ENCODE peak calls at places on chromosomes 4 and X, in six cellular contexts. X, N, V, B, F and L are unnamed samples. For H3K9me3, the result is how much of the 10 kb centered on the place peaks cover.

GRCh38 chr4:37051111-37051510 is 193.4 kb upstream of the NWD2 start:
- DNase-seq in X (no peak), N (no peak), V (no peak), B (no peak), F (no peak), L (no peak)

GRCh38 chr4:130249002-130249401 is 1153.0 kb downstream of the C4orf33 start:
- DNase-seq in X (no peak), N (no peak), V (no peak), B (no peak), F (no peak), L (no peak)

GRCh38 chrX:148310402-148311200 is 189.8 kb upstream of the AFF2 start:
- DNase-seq in X (no peak), N (no peak), V (no peak), B (no peak), F (peak), L (peak)

GRCh38 chr4:59179372-59179771 is 2020.8 kb upstream of the ADGRL3 start:
- DNase-seq in X (no peak), N (no peak), V (peak), B (no peak), F (no peak), L (no peak)

GRCh38 chrX:9604111-9604907 is 139.5 kb downstream of the TBL1X start:
- DNase-seq in X (peak), N (peak), V (no peak), B (peak), F (no peak), L (no peak)

GRCh38 chrX:51456814-51457213 is 39.6 kb downstream of the NUDT11 start:
- DNase-seq in X (no peak), N (no peak), V (no peak), B (no peak), F (no peak), L (no peak)

GRCh38 chrX:151984891-151985290 is 10.4 kb upstream of the GABRE start:
- DNase-seq in X (no peak), N (no peak), V (no peak), B (no peak), F (no peak), L (no peak)

GRCh38 chr4:5276475-5277045 is 225.3 kb downstream of the STK32B start:
- DNase-seq in X (no peak), N (no peak), V (no peak), B (no peak), F (no peak), L (no peak)

GRCh38 chrX:76987381-76987780 is 459.8 kb upstream of the FGF16 start:
- DNase-seq in X (no peak), N (no peak), V (no peak), B (no peak), F (no peak), L (no peak)

GRCh38 chr4:155960522-155960921 is 6.9 kb upstream of the CTSO start:
- DNase-seq in X (no peak), N (no peak), V (no peak), B (no peak), F (no peak), L (no peak)

GRCh38 chr4:93359609-93360008 is 468.9 kb upstream of the ATOH1 start:
- DNase-seq in X (no peak), N (no peak), V (no peak), B (no peak), F (no peak), L (no peak)

GRCh38 chrX:48540015-48540350 is 469 bp downstream of the TBC1D25 start:
- DNase-seq in X (peak), N (no peak), V (no peak), B (peak), F (peak), L (peak)

GRCh38 chrX:150548684-150549083 is 19.7 kb upstream of the MTM1 start:
- DNase-seq in X (no peak), N (no peak), V (no peak), B (no peak), F (no peak), L (no peak)

GRCh38 chr4:71380721-71381120 is 41.9 kb downstream of the SLC4A4 start:
- DNase-seq in X (no peak), N (no peak), V (no peak), B (no peak), F (no peak), L (no peak)

GRCh38 chrX:151703487-151703886 is 8.2 kb downstream of the PRRG3 start:
- DNase-seq in X (peak), N (peak), V (no peak), B (peak), F (no peak), L (no peak)

GRCh38 chrX:150062292-150063137 is 124.2 kb upstream of the EOLA2 start:
- DNase-seq in X (peak), N (peak), V (no peak), B (peak), F (no peak), L (no peak)

GRCh38 chr4:157223446-157223845 is 2.9 kb downstream of the GRIA2 start:
- DNase-seq in X (no peak), N (no peak), V (no peak), B (no peak), F (no peak), L (no peak)

GRCh38 chr4:76764251-76764650 is 133.7 kb downstream of the SOWAHB start:
- DNase-seq in X (no peak), N (no peak), V (no peak), B (no peak), F (no peak), L (no peak)

GRCh38 chrX:93422693-93423092 is 250.7 kb downstream of the NAP1L3 start:
- DNase-seq in X (no peak), N (no peak), V (no peak), B (no peak), F (no peak), L (no peak)

GRCh38 chrX:150542846-150543229 is 25.6 kb upstream of the MTM1 start:
- DNase-seq in X (no peak), N (no peak), V (no peak), B (no peak), F (no peak), L (no peak)

GRCh38 chrX:44080083-44080482 is 106.9 kb upstream of the NDP start:
- DNase-seq in X (no peak), N (no peak), V (no peak), B (no peak), F (no peak), L (no peak)

GRCh38 chr4:1644906-1645657 is 39.0 kb downstream of the FAM53A start:
- DNase-seq in X (peak), N (peak), V (peak), B (peak), F (no peak), L (no peak)

GRCh38 chrX:95640226-95640625 is 1044.4 kb upstream of the DIAPH2 start:
- DNase-seq in X (no peak), N (no peak), V (no peak), B (no peak), F (no peak), L (no peak)

GRCh38 chrX:38965883-38966282 is 164.6 kb downstream of the MID1IP1 start:
- DNase-seq in X (no peak), N (no peak), V (no peak), B (no peak), F (no peak), L (no peak)

GRCh38 chrX:107715331-107716044 is 60.1 kb downstream of the TSC22D3 start:
- DNase-seq in X (no peak), N (no peak), V (no peak), B (no peak), F (peak), L (no peak)

GRCh38 chr4:169179609-169180526 is 90.9 kb downstream of the SH3RF1 start:
- DNase-seq in X (no peak), N (no peak), V (no peak), B (no peak), F (no peak), L (no peak)

GRCh38 chrX:11757729-11758399 is at the start of gene MSL3:
- DNase-seq in X (peak), N (peak), V (peak), B (peak), F (no peak), L (peak)

GRCh38 chr4:38467296-38467695 is 196.7 kb upstream of the KLF3 start:
- DNase-seq in X (no peak), N (no peak), V (no peak), B (no peak), F (no peak), L (no peak)

GRCh38 chr4:109294006-109294405 is 8.5 kb downstream of the COL25A1 start:
- DNase-seq in X (no peak), N (peak), V (no peak), B (no peak), F (no peak), L (no peak)

GRCh38 chr4:162499478-162499877 is 335.7 kb upstream of the FSTL5 start:
- DNase-seq in X (no peak), N (no peak), V (no peak), B (no peak), F (no peak), L (no peak)

GRCh38 chrX:73977542-73978169 is 326.3 kb upstream of the ZCCHC13 start:
- DNase-seq in X (no peak), N (no peak), V (no peak), B (no peak), F (no peak), L (no peak)

GRCh38 chr4:89158884-89159503 is 47.7 kb downstream of the TIGD2 start:
- DNase-seq in X (no peak), N (no peak), V (no peak), B (no peak), F (no peak), L (no peak)

GRCh38 chr4:116953947-116954346 is 131.4 kb downstream of the TRAM1L1 start:
- DNase-seq in X (no peak), N (no peak), V (no peak), B (no peak), F (no peak), L (no peak)

GRCh38 chrX:28058906-28059305 is 77.7 kb upstream of the DCAF8L1 start:
- DNase-seq in X (no peak), N (no peak), V (no peak), B (no peak), F (no peak), L (no peak)

GRCh38 chr4:76850010-76850441 is 47.9 kb downstream of the SOWAHB start:
- DNase-seq in X (no peak), N (no peak), V (no peak), B (no peak), F (no peak), L (no peak)

GRCh38 chr4:48746608-48747374 is 33.3 kb downstream of the FRYL start:
- DNase-seq in X (no peak), N (no peak), V (no peak), B (no peak), F (no peak), L (no peak)

GRCh38 chr4:110344165-110344564 is 131.8 kb upstream of the ENPEP start:
- DNase-seq in X (no peak), N (no peak), V (no peak), B (no peak), F (no peak), L (no peak)

GRCh38 chr4:168787801-168788200 is 222.3 kb downstream of the CBR4 start:
- DNase-seq in X (no peak), N (no peak), V (no peak), B (no peak), F (no peak), L (no peak)

GRCh38 chr4:98706200-98706813 is 47.9 kb upstream of the TSPAN5 start:
- DNase-seq in X (no peak), N (no peak), V (no peak), B (no peak), F (peak), L (peak)

GRCh38 chrX:31319586-31319985 is 247.7 kb upstream of the FTHL17 start:
- DNase-seq in X (no peak), N (no peak), V (no peak), B (no peak), F (no peak), L (no peak)

GRCh38 chrX:31314921-31315320 is 243.1 kb upstream of the FTHL17 start:
- DNase-seq in X (no peak), N (peak), V (no peak), B (no peak), F (no peak), L (no peak)

GRCh38 chrX:31320740-31321139 is 248.9 kb upstream of the FTHL17 start:
- DNase-seq in X (no peak), N (no peak), V (no peak), B (no peak), F (no peak), L (no peak)

GRCh38 chrX:31318866-31319265 is 247.0 kb upstream of the FTHL17 start:
- DNase-seq in X (no peak), N (no peak), V (no peak), B (no peak), F (no peak), L (no peak)

GRCh38 chrX:31316340-31316991 is 244.6 kb upstream of the FTHL17 start:
- DNase-seq in X (no peak), N (no peak), V (no peak), B (no peak), F (no peak), L (no peak)
- H3K9me3 ChIP-seq in X (under half), N (under half), V (under half), B (under half), F (under half), L (under half)

GRCh38 chrX:82163701-82164100 is 961.8 kb downstream of the SH3BGRL start:
- DNase-seq in X (no peak), N (no peak), V (no peak), B (no peak), F (no peak), L (no peak)
- H3K9me3 ChIP-seq in X (under half), N (under half), V (under half), B (under half), F (under half), L (under half)

GRCh38 chrX:54479471-54480122 is 16.4 kb downstream of the FGD1 start:
- DNase-seq in X (no peak), N (no peak), V (no peak), B (no peak), F (no peak), L (no peak)
- H3K9me3 ChIP-seq in X (under half), N (under half), V (under half), B (under half), F (under half), L (under half)

GRCh38 chr4:147233-147632 is 22.9 kb downstream of the ZNF718 start:
- DNase-seq in X (no peak), N (no peak), V (no peak), B (no peak), F (no peak), L (no peak)
- H3K9me3 ChIP-seq in X (under half), N (half or more), V (under half), B (under half), F (half or more), L (under half)